ENCODE peak calls at places on chromosomes 7 and 10, in nine cellular contexts. H is epithelial cell of prostate; D is lung; G is neural progenitor cell; C is aorta; R is effector memory CD4-positive, alpha-beta T cell; U is right atrium auricular region; Q is RWPE1; V is A549. E is an unnamed sample.

GRCh38 chr7:17716816-17717215 is 223.5 kb downstream of the SNX13 start:
- DNase-seq in H (no peak), D (no peak), G (no peak), C (no peak), R (no peak), U (no peak), Q (no peak), V (no peak), E (no peak)

GRCh38 chr7:123637203-123637602 is 18.5 kb upstream of the LMOD2 start:
- DNase-seq in H (no peak), D (no peak), G (no peak), C (no peak), R (no peak), U (no peak), Q (no peak), V (no peak), E (no peak)

GRCh38 chr7:157612664-157613561 is 276.1 kb downstream of the DNAJB6 start:
- DNase-seq in H (no peak), D (no peak), G (peak), C (peak), R (peak), U (no peak), Q (no peak), V (no peak), E (no peak)

GRCh38 chr7:39709768-39710291 is 86.5 kb downstream of the RALA start:
- DNase-seq in H (no peak), D (no peak), G (peak), C (peak), R (no peak), U (no peak), Q (no peak), V (no peak), E (peak)

GRCh38 chr10:29849434-29849833 is 210.0 kb downstream of the JCAD start:
- DNase-seq in H (no peak), D (no peak), G (no peak), C (no peak), R (no peak), U (no peak), Q (no peak), V (no peak), E (no peak)

GRCh38 chr7:35257251-35258124 is 3.6 kb upstream of the TBX20 start:
- DNase-seq in H (no peak), D (no peak), G (peak), C (no peak), R (no peak), U (no peak), Q (no peak), V (no peak), E (no peak)

GRCh38 chr7:65809259-65809981 is 63.5 kb upstream of the VKORC1L1 start:
- DNase-seq in H (no peak), D (no peak), G (peak), C (no peak), R (no peak), U (no peak), Q (no peak), V (no peak), E (no peak)

GRCh38 chr7:46257766-46258448 is 336.8 kb upstream of the IGFBP3 start:
- DNase-seq in H (peak), D (no peak), G (no peak), C (no peak), R (no peak), U (no peak), Q (peak), V (peak), E (no peak)

GRCh38 chr7:111012152-111012551 is 78.8 kb upstream of the LRRN3 start:
- DNase-seq in H (no peak), D (no peak), G (no peak), C (no peak), R (no peak), U (no peak), Q (peak), V (peak), E (no peak)

GRCh38 chr10:43953672-43954071 is 305.0 kb upstream of the ZNF32 start:
- DNase-seq in H (no peak), D (peak), G (no peak), C (no peak), R (no peak), U (peak), Q (no peak), V (no peak), E (no peak)

GRCh38 chr10:63057509-63057908 is 75.6 kb upstream of the NRBF2 start:
- DNase-seq in H (no peak), D (no peak), G (no peak), C (no peak), R (no peak), U (no peak), Q (no peak), V (no peak), E (no peak)

GRCh38 chr10:78261291-78261690 is 227.6 kb downstream of the RPS24 start:
- DNase-seq in H (no peak), D (no peak), G (no peak), C (no peak), R (no peak), U (no peak), Q (no peak), V (no peak), E (no peak)

GRCh38 chr7:24884401-24884800 is 95.6 kb downstream of the OSBPL3 start:
- DNase-seq in H (no peak), D (no peak), G (no peak), C (no peak), R (no peak), U (no peak), Q (no peak), V (no peak), E (peak)

GRCh38 chr10:114629083-114629823 is 28.8 kb downstream of the ABLIM1 start:
- DNase-seq in H (no peak), D (no peak), G (no peak), C (no peak), R (no peak), U (no peak), Q (no peak), V (no peak), E (no peak)

GRCh38 chr10:1608408-1609037 is 128.8 kb downstream of the ADARB2 start:
- DNase-seq in H (no peak), D (no peak), G (peak), C (peak), R (no peak), U (no peak), Q (no peak), V (no peak), E (no peak)

GRCh38 chr10:7525314-7526016 is 114.6 kb upstream of the SFMBT2 start:
- DNase-seq in H (peak), D (peak), G (peak), C (no peak), R (peak), U (no peak), Q (peak), V (peak), E (peak)

GRCh38 chr7:36448781-36449379 is 59.2 kb downstream of the ANLN start:
- DNase-seq in H (no peak), D (no peak), G (no peak), C (no peak), R (no peak), U (no peak), Q (no peak), V (no peak), E (no peak)

GRCh38 chr7:91759205-91759863 is 121.2 kb downstream of the MTERF1 start:
- DNase-seq in H (peak), D (peak), G (peak), C (no peak), R (no peak), U (no peak), Q (no peak), V (peak), E (no peak)

GRCh38 chr10:106175760-106176377 is 988.6 kb downstream of the SORCS1 start:
- DNase-seq in H (no peak), D (no peak), G (no peak), C (no peak), R (no peak), U (no peak), Q (peak), V (peak), E (no peak)

GRCh38 chr10:113924171-113924570 is 69.7 kb downstream of the NHLRC2 start:
- DNase-seq in H (no peak), D (no peak), G (no peak), C (no peak), R (no peak), U (no peak), Q (no peak), V (no peak), E (no peak)

GRCh38 chr10:43407148-43407575 is 1.8 kb downstream of the HNRNPF start:
- DNase-seq in H (no peak), D (peak), G (peak), C (peak), R (peak), U (no peak), Q (no peak), V (peak), E (peak)

GRCh38 chr10:81570878-81571794 is 303.9 kb upstream of the NRG3 start:
- DNase-seq in H (no peak), D (no peak), G (no peak), C (no peak), R (no peak), U (no peak), Q (no peak), V (no peak), E (no peak)

GRCh38 chr7:29765392-29765979 is 40.8 kb upstream of the WIPF3 start:
- DNase-seq in H (no peak), D (no peak), G (no peak), C (no peak), R (no peak), U (no peak), Q (no peak), V (no peak), E (no peak)

GRCh38 chr10:13000431-13000830 is 1.1 kb downstream of the CCDC3 start:
- DNase-seq in H (no peak), D (no peak), G (no peak), C (no peak), R (no peak), U (no peak), Q (no peak), V (no peak), E (no peak)

GRCh38 chr10:80487791-80488538 is 33.9 kb downstream of the TSPAN14 start:
- DNase-seq in H (no peak), D (peak), G (no peak), C (peak), R (peak), U (no peak), Q (no peak), V (no peak), E (no peak)

GRCh38 chr7:76011437-76011836 is 17.0 kb upstream of the TMEM120A start:
- DNase-seq in H (no peak), D (no peak), G (no peak), C (peak), R (no peak), U (peak), Q (no peak), V (no peak), E (no peak)

GRCh38 chr7:41656357-41656756 is 46.5 kb downstream of the INHBA start:
- DNase-seq in H (no peak), D (no peak), G (no peak), C (no peak), R (no peak), U (no peak), Q (no peak), V (no peak), E (no peak)

GRCh38 chr7:139588632-139589031 is 65.1 kb downstream of the CLEC2L start:
- DNase-seq in H (no peak), D (no peak), G (peak), C (no peak), R (no peak), U (peak), Q (no peak), V (no peak), E (no peak)

GRCh38 chr10:7153750-7154149 is 257.1 kb downstream of the SFMBT2 start:
- DNase-seq in H (peak), D (no peak), G (no peak), C (no peak), R (no peak), U (no peak), Q (peak), V (peak), E (no peak)

GRCh38 chr7:25887266-25887665 is 264.7 kb upstream of the NFE2L3 start:
- DNase-seq in H (no peak), D (no peak), G (no peak), C (no peak), R (no peak), U (no peak), Q (no peak), V (no peak), E (no peak)

GRCh38 chr10:121927361-121927840 is 430 bp downstream of the ATE1 start:
- DNase-seq in H (peak), D (peak), G (peak), C (peak), R (no peak), U (peak), Q (peak), V (no peak), E (peak)

GRCh38 chr7:116417593-116418345 is 81.8 kb upstream of the CAV2 start:
- DNase-seq in H (no peak), D (no peak), G (no peak), C (no peak), R (no peak), U (no peak), Q (no peak), V (peak), E (no peak)
- H3K27ac ChIP-seq in H (peak), D (no peak), G (no peak), C (no peak), R (no peak), U (no peak), Q (no peak), V (peak), E (no peak)

DNA sequence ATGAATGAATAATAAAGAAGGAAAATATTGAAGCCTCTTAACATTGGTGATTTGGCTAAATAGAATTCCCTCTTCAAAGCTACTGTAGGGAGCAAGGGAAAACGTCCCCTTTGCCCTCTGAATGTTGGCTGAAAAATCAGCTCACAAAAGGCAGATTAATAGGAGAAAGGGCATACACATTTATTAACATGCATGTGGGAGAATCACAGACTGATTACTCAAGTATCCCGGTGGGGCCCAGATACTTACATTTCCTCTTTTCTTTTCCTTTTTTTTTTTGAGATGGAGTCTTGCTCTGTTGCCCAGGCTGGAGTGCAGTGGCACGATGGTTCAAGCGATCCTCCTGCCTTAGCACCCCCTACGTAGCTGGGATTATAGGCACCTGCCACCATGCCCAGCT is 68.5 kb downstream of the HK1 start:
- DNase-seq in H (no peak), D (no peak), G (no peak), C (no peak), R (no peak), U (no peak), Q (no peak), V (no peak), E (no peak)
- H3K27ac ChIP-seq in H (no peak), D (no peak), G (no peak), C (no peak), R (no peak), U (peak), Q (peak), V (no peak), E (no peak)

GRCh38 chr10:35236739-35237138 is 99.6 kb upstream of the CCNY start:
- DNase-seq in H (no peak), D (no peak), G (peak), C (no peak), R (no peak), U (no peak), Q (no peak), V (peak), E (no peak)
- H3K27ac ChIP-seq in H (no peak), D (no peak), G (no peak), C (no peak), R (no peak), U (no peak), Q (no peak), V (no peak), E (no peak)

GRCh38 chr10:73965890-73966768 is 31.8 kb upstream of the VCL start:
- DNase-seq in H (peak), D (peak), G (peak), C (peak), R (no peak), U (peak), Q (peak), V (peak), E (peak)
- H3K27ac ChIP-seq in H (peak), D (peak), G (peak), C (peak), R (no peak), U (peak), Q (peak), V (peak), E (peak)

DNA sequence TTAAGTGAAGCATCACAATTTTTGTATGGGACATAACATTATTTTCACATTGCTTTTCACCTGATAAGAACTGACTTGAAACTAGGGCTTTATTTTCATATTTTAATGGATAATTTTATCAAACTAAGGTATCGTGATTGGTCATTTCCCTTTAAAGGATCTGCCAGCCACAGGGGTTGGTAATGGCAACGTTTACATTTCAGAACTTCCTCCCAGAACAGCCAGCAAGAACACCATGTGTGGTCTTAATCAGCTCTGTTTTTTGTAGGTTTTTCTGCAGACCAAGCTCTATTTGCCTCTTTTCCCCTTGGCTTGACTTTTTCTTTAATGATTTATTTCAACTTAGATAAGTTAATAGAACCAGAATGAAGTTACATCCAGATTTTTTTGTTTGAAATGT is 262.3 kb upstream of the CACNA2D1 start:
- DNase-seq in H (no peak), D (no peak), G (no peak), C (no peak), R (no peak), U (no peak), Q (no peak), V (no peak), E (no peak)
- H3K27ac ChIP-seq in H (no peak), D (no peak), G (no peak), C (no peak), R (no peak), U (no peak), Q (no peak), V (no peak), E (no peak)

GRCh38 chr7:95628831-95629439 is 32.6 kb upstream of the PDK4 start:
- DNase-seq in H (no peak), D (no peak), G (no peak), C (no peak), R (no peak), U (no peak), Q (no peak), V (peak), E (no peak)
- H3K27ac ChIP-seq in H (no peak), D (peak), G (no peak), C (no peak), R (no peak), U (peak), Q (no peak), V (peak), E (no peak)

GRCh38 chr10:75772153-75772887 is 340.9 kb downstream of the LRMDA start:
- DNase-seq in H (no peak), D (no peak), G (no peak), C (no peak), R (no peak), U (no peak), Q (peak), V (no peak), E (no peak)

GRCh38 chr10:75774780-75775490 is 343.5 kb downstream of the LRMDA start:
- DNase-seq in H (no peak), D (no peak), G (no peak), C (no peak), R (no peak), U (no peak), Q (no peak), V (no peak), E (no peak)

GRCh38 chr10:75773139-75773801 is 341.8 kb downstream of the LRMDA start:
- DNase-seq in H (no peak), D (no peak), G (no peak), C (no peak), R (no peak), U (peak), Q (no peak), V (peak), E (no peak)

GRCh38 chr10:75771606-75772005 is 340.2 kb downstream of the LRMDA start:
- DNase-seq in H (no peak), D (no peak), G (no peak), C (no peak), R (no peak), U (no peak), Q (peak), V (no peak), E (no peak)

DNA sequence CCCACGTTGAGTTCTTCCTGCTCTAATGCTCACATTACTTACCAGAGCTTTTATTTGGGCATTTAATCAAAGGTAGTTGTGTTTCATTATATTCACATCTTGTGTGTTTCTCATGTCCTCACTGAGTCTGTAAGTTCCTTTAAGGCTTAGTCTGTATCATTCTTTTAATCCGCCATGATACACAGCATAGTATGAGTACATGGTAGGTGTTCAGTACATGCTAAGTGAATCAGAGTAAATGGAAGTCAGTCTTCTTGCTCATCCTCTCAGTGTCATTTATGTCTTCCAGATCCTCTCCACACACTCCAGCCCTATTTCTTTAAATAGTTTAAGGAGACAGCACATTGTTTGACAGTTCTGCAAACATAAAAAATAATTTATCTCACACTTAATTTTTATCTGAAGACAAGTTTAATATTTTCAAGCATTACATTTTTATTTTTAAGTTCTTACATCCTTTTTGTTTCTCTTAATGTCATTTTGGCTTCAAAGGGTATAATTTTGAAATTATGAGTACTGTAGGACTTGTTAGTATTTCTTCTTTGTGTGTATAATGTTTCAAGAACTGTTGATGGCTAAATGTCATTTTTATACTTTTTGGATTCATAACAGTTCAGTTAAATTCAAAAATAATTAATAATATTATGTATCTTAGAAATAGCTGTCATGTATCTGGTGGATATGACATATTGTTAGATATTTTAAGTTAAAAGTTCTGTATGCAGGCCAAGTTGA is 342.6 kb downstream of the LRMDA start:
- DNase-seq in H (no peak), D (no peak), G (no peak), C (no peak), R (no peak), U (no peak), Q (no peak), V (no peak), E (no peak)
- H3K27ac ChIP-seq in H (peak), D (no peak), G (no peak), C (no peak), R (no peak), U (no peak), Q (no peak), V (peak), E (no peak)

GRCh38 chr7:10981317-10981716 is 7.6 kb downstream of the PHF14 start:
- DNase-seq in H (no peak), D (no peak), G (no peak), C (no peak), R (no peak), U (no peak), Q (no peak), V (no peak), E (no peak)
- H3K27ac ChIP-seq in H (no peak), D (no peak), G (no peak), C (no peak), R (no peak), U (no peak), Q (no peak), V (no peak), E (no peak)

DNA sequence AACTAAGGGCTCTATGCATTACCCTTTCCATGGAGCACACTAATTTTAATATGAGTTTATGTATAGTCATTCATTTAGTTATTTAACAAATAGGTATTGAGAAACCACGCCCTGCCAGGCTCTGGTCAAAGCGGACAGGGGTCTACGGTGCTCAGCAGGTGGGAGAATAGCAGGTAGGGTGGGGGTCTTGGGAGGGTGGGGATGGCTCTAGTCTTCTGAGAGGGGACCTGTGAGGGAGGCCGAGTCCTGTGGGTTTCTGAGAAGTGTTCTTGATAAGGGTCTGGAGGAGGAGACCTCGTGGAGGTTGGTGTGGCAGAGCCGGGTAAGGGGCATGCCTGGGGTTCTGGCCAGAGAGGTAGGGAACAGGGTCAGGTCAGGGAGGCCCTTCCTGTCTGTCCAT is 1.1 kb downstream of the WDFY4 start:
- DNase-seq in H (no peak), D (no peak), G (no peak), C (no peak), R (no peak), U (peak), Q (no peak), V (no peak), E (no peak)
- H3K27ac ChIP-seq in H (no peak), D (no peak), G (no peak), C (no peak), R (no peak), U (no peak), Q (no peak), V (no peak), E (no peak)

GRCh38 chr10:100216006-100216405 is 13.4 kb downstream of the CHUK start:
- DNase-seq in H (no peak), D (no peak), G (no peak), C (no peak), R (no peak), U (no peak), Q (no peak), V (no peak), E (no peak)
- H3K27ac ChIP-seq in H (no peak), D (no peak), G (no peak), C (no peak), R (no peak), U (no peak), Q (no peak), V (no peak), E (no peak)